ENCODE peak calls at places on chromosome 7, in four cellular contexts. P, C, V and G are unnamed samples.

GRCh38 chr7:125814030-125814535 is 884.5 kb upstream of the POT1 start:
- DNase-seq in V (no peak), C (no peak), P (no peak), G (no peak)

GRCh38 chr7:52273685-52274610 is 761.5 kb upstream of the POM121L12 start:
- DNase-seq in C (no peak), P (no peak), V (peak), G (no peak)

GRCh38 chr7:43648725-43649406 is 66.0 kb downstream of the STK17A start:
- DNase-seq in C (no peak), V (no peak), P (peak), G (no peak)

GRCh38 chr7:102978280-102978679 is 65.5 kb downstream of the LRRC17 start:
- DNase-seq in P (peak), V (no peak), C (peak), G (peak)

GRCh38 chr7:5296627-5297226 is 14.0 kb downstream of the SLC29A4 start:
- DNase-seq in P (no peak), V (peak), C (no peak), G (no peak)

GRCh38 chr7:96174812-96175211 is 147.1 kb downstream of the SLC25A13 start:
- DNase-seq in V (no peak), P (no peak), C (no peak), G (no peak)

GRCh38 chr7:71846160-71846559 is 566.0 kb downstream of the CALN1 start:
- DNase-seq in P (no peak), C (no peak), V (no peak), G (no peak)

GRCh38 chr7:66696774-66697191 is 43.8 kb upstream of the RABGEF1 start:
- DNase-seq in P (peak), C (no peak), V (peak), G (no peak)

GRCh38 chr7:1663857-1664651 is 6.0 kb upstream of the ELFN1 start:
- DNase-seq in C (no peak), V (peak), P (no peak), G (no peak)

GRCh38 chr7:143387156-143387975 is 6.2 kb downstream of the ZYX start:
- DNase-seq in V (peak), P (no peak), C (no peak), G (no peak)

GRCh38 chr7:55072251-55072650 is 53.4 kb downstream of the EGFR start:
- DNase-seq in C (no peak), V (no peak), P (no peak), G (no peak)

GRCh38 chr7:41385996-41386395 is 316.9 kb downstream of the INHBA start:
- DNase-seq in V (no peak), P (peak), C (no peak), G (no peak)

GRCh38 chr7:70935311-70935710 is 196.6 kb upstream of the GALNT17 start:
- DNase-seq in V (no peak), C (no peak), P (no peak), G (no peak)

GRCh38 chr7:129804301-129805085 is 148.3 kb downstream of the UBE2H start:
- DNase-seq in P (no peak), C (no peak), V (peak), G (no peak)

GRCh38 chr7:151809156-151809863 is 67.6 kb downstream of the PRKAG2 start:
- DNase-seq in C (no peak), V (no peak), P (no peak), G (no peak)

GRCh38 chr7:134527979-134528371 is 608 bp downstream of the AKR1B10 start:
- DNase-seq in V (no peak), P (peak), C (no peak), G (no peak)

GRCh38 chr7:77337456-77337990 is 78.6 kb downstream of the GSAP start:
- DNase-seq in P (peak), C (no peak), V (no peak), G (no peak)

GRCh38 chr7:10708447-10708846 is 265.2 kb upstream of the PHF14 start:
- DNase-seq in P (no peak), V (peak), C (no peak), G (peak)

GRCh38 chr7:101502466-101503098 is 126.5 kb downstream of the MYL10 start:
- DNase-seq in V (no peak), P (no peak), C (no peak), G (no peak)

GRCh38 chr7:21959387-21959776 is 13.7 kb upstream of the CDCA7L start:
- DNase-seq in V (no peak), C (no peak), P (no peak), G (no peak)

GRCh38 chr7:24701232-24701898 is 55.9 kb downstream of the GSDME start:
- DNase-seq in P (peak), V (no peak), C (no peak), G (no peak)

GRCh38 chr7:121334376-121334775 is 5.6 kb downstream of the WNT16 start:
- DNase-seq in C (no peak), P (no peak), V (no peak), G (no peak)
- TF ChIP-seq POLR2A in C (no peak), P (no peak), V (no peak), G (no peak)

DNA sequence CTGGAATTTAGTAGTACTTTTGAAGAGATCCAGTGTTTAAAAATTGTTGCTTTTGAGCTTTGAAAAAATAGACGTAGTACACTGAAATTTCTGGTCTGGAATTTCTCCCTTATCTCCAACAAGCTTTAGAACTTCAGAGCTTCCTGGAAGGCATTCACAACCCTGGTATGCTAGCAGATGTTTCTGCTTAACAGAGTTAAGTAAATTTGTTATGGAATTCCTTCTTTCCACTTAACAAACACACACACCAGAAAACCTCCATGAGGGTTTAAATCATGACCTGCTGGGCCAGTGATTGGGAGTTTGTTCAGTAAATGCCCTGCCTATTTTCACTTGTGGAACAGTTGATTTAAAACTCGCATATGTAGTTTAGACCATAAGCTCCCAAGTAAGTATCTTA is 13.7 kb downstream of the ASB15 start:
- DNase-seq in V (no peak), P (peak), C (no peak), G (no peak)
- TF ChIP-seq POLR2A in V (no peak), P (no peak), C (no peak), G (no peak)

DNA sequence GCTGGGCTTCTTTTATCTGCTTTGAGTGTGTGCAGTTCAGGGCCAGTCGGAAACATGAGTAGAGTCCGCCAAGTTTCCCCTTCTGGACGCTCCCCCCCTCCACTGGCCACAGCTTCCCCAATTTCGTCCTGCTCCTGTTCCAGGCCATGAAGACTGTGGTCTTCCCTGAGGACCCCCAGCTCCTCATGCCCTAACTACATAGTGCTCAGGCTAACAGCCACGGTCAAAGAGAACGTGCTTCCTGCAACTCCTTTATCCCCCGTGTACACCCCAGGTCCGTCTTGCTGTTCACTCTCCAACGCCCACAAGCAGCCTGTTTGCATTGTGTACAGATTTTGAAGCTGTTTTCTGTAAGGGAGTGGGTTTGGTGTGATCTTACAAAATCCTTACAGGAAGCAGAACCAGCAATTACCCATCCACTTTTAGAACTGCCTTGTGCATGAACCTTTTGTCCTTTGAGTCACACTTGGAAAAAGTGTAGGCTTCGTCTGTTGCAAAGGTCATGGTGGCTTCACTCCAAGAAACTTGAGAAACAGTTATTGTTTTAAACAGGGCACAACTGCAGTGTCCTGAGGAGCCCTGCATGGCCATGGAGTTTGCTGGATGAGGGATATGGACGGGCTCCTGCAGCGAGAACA is 77.0 kb upstream of the FAM20C start:
- DNase-seq in P (peak), C (no peak), V (no peak), G (no peak)
- TF ChIP-seq POLR2A in P (no peak), C (no peak), V (no peak), G (no peak)

GRCh38 chr7:107043916-107044346 is 574 bp upstream of the PRKAR2B start:
- DNase-seq in P (peak), V (no peak), C (peak), G (no peak)
- TF ChIP-seq POLR2A in P (no peak), V (no peak), C (no peak), G (no peak)

GRCh38 chr7:131039355-131039762 is 288.3 kb upstream of the MKLN1 start:
- DNase-seq in P (no peak), V (no peak), C (no peak), G (no peak)

GRCh38 chr7:131040467-131040932 is 287.2 kb upstream of the MKLN1 start:
- DNase-seq in V (peak), C (peak), P (peak), G (peak)

GRCh38 chr7:131039836-131040235 is 287.8 kb upstream of the MKLN1 start:
- DNase-seq in V (no peak), C (no peak), P (no peak), G (no peak)

GRCh38 chr7:131035088-131035770 is 292.4 kb upstream of the MKLN1 start:
- DNase-seq in V (no peak), C (no peak), P (no peak), G (no peak)

DNA sequence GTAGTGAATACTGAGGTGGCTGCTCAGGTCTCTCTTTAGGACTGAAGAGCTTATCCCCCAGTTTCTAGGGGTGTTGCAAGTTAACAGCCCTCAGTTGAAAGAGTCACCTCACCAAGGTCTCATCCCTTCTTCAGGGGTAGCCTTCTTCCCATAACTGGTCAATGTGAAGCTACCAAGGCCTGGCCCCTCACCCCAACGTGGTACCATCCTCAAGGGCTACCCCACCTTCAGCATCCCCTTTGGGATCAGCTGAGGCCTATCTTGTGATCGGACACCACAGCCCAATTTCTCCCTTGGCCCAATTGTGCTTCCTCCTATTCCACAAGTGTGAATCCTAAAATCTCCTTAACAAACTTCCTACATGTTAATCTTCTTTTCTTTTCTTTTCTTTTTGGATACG is 289.5 kb upstream of the MKLN1 start:
- DNase-seq in P (no peak), V (no peak), C (no peak), G (no peak)
- TF ChIP-seq POLR2A in P (no peak), V (no peak), C (no peak), G (no peak)

GRCh38 chr7:35729061-35729783 is 34.3 kb upstream of the HERPUD2 start:
- DNase-seq in V (no peak), P (no peak), C (no peak), G (no peak)

GRCh38 chr7:35728412-35729060 is 33.6 kb upstream of the HERPUD2 start:
- DNase-seq in V (no peak), P (no peak), C (no peak), G (no peak)

GRCh38 chr7:35734001-35734483 is 39.1 kb upstream of the HERPUD2 start:
- DNase-seq in P (no peak), C (no peak), V (no peak), G (no peak)

GRCh38 chr7:35729966-35730345 is 35.0 kb upstream of the HERPUD2 start:
- DNase-seq in V (no peak), P (no peak), C (no peak), G (no peak)

DNA sequence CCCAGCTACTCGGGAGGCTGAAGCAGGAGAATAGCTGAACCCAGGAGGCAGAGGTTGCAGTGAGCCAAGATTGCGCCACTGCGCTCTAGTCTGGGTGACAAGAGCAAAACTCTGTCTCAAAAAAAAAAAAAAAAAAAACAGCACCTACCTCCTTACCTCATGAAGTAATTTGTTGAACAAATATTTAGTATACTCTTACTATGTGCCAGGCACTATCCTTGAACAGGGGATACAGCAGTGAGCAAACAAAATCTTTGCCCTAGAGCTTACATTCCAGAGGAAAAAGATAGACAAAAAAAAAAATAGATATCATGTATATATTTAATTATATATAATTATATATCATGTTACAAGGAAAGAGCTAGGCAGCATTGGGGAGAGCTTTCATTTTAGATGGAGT is 36.4 kb upstream of the HERPUD2 start:
- DNase-seq in P (no peak), V (no peak), C (no peak), G (no peak)
- TF ChIP-seq POLR2A in P (no peak), V (no peak), C (no peak), G (no peak)